ENCODE peak calls at places on chromosome 1, in five cellular contexts. One of them, this sample, is unnamed.

GRCh38 chr1:169009666-169010065 is 96.8 kb upstream of the ATP1B1 start:
- DNase-seq in Caki2: no peak
- DNase-seq in NCI-H2171 treated with DMSO at 0.1 percent for 48 hours: no peak
- DNase-seq in anterior cingulate cortex: no peak
- DNase-seq in H54: no peak
- DNase-seq in this sample: no peak

GRCh38 chr1:247118946-247119446 is 14.8 kb upstream of the ZNF669 start:
- DNase-seq in anterior cingulate cortex: no peak
- DNase-seq in H54: no peak
- DNase-seq in NCI-H2171 treated with DMSO at 0.1 percent for 48 hours: peak
- DNase-seq in Caki2: no peak
- DNase-seq in this sample: no peak

GRCh38 chr1:153778051-153778823 is 3.0 kb downstream of the SLC27A3 start:
- DNase-seq in H54: no peak
- DNase-seq in NCI-H2171 treated with DMSO at 0.1 percent for 48 hours: no peak
- DNase-seq in anterior cingulate cortex: no peak
- DNase-seq in Caki2: no peak
- DNase-seq in this sample: no peak

GRCh38 chr1:212286437-212287131 is 1.4 kb downstream of the PPP2R5A start:
- DNase-seq in H54: no peak
- DNase-seq in anterior cingulate cortex: no peak
- DNase-seq in NCI-H2171 treated with DMSO at 0.1 percent for 48 hours: peak
- DNase-seq in Caki2: no peak
- DNase-seq in this sample: no peak

GRCh38 chr1:53470155-53470554 is 11.0 kb downstream of the DMRTB1 start:
- DNase-seq in Caki2: no peak
- DNase-seq in H54: no peak
- DNase-seq in NCI-H2171 treated with DMSO at 0.1 percent for 48 hours: no peak
- DNase-seq in anterior cingulate cortex: peak
- DNase-seq in this sample: no peak

GRCh38 chr1:69787151-69787550 is 219.4 kb downstream of the LRRC7 start:
- DNase-seq in anterior cingulate cortex: no peak
- DNase-seq in NCI-H2171 treated with DMSO at 0.1 percent for 48 hours: no peak
- DNase-seq in Caki2: no peak
- DNase-seq in H54: no peak
- DNase-seq in this sample: no peak

GRCh38 chr1:27656157-27656893 is 15.7 kb downstream of the IFI6 start:
- DNase-seq in NCI-H2171 treated with DMSO at 0.1 percent for 48 hours: no peak
- DNase-seq in Caki2: no peak
- DNase-seq in H54: peak
- DNase-seq in anterior cingulate cortex: no peak
- DNase-seq in this sample: no peak

GRCh38 chr1:52801011-52801410 is 41.5 kb upstream of the ZYG11A start:
- DNase-seq in H54: no peak
- DNase-seq in anterior cingulate cortex: no peak
- DNase-seq in NCI-H2171 treated with DMSO at 0.1 percent for 48 hours: no peak
- DNase-seq in Caki2: no peak
- DNase-seq in this sample: no peak

GRCh38 chr1:39892611-39893595 is 8.8 kb downstream of the MYCL start:
- DNase-seq in Caki2: peak
- DNase-seq in anterior cingulate cortex: peak
- DNase-seq in H54: peak
- DNase-seq in NCI-H2171 treated with DMSO at 0.1 percent for 48 hours: no peak
- DNase-seq in this sample: no peak

GRCh38 chr1:55640708-55641473 is 425.7 kb upstream of the USP24 start:
- DNase-seq in H54: peak
- DNase-seq in NCI-H2171 treated with DMSO at 0.1 percent for 48 hours: peak
- DNase-seq in Caki2: no peak
- DNase-seq in anterior cingulate cortex: no peak
- DNase-seq in this sample: peak

GRCh38 chr1:159951551-159951950 is 2.5 kb downstream of the SLAMF9 start:
- DNase-seq in NCI-H2171 treated with DMSO at 0.1 percent for 48 hours: no peak
- DNase-seq in Caki2: no peak
- DNase-seq in H54: no peak
- DNase-seq in anterior cingulate cortex: no peak
- DNase-seq in this sample: no peak

GRCh38 chr1:22281521-22282241 is 138.8 kb upstream of the WNT4 start:
- DNase-seq in NCI-H2171 treated with DMSO at 0.1 percent for 48 hours: no peak
- DNase-seq in anterior cingulate cortex: no peak
- DNase-seq in Caki2: no peak
- DNase-seq in H54: no peak
- DNase-seq in this sample: no peak

GRCh38 chr1:221961532-221962292 is 219.8 kb upstream of the DUSP10 start:
- DNase-seq in anterior cingulate cortex: no peak
- DNase-seq in Caki2: peak
- DNase-seq in NCI-H2171 treated with DMSO at 0.1 percent for 48 hours: no peak
- DNase-seq in H54: peak
- DNase-seq in this sample: no peak